ENCODE peak calls at places on chromosomes 3 and 15, in ten cellular contexts. One of them, this sample, is unnamed.

GRCh38 chr15:70817266-70817665 is 36.7 kb downstream of the LARP6 start:
- DNase-seq in mesenchymal stem cell: no peak
- DNase-seq in adrenal gland: no peak
- DNase-seq in T-helper 17 cell: no peak
- DNase-seq in effector memory CD4-positive, alpha-beta T cell: no peak
- DNase-seq in ascending aorta: no peak
- DNase-seq in tibial nerve: no peak
- DNase-seq in hepatocyte: no peak
- DNase-seq in GM23248: no peak
- DNase-seq in mammary epithelial cell: peak; percentile 48
- DNase-seq in this sample: no peak

GRCh38 chr15:81072551-81072950 is 61.5 kb upstream of the CFAP161 start:
- DNase-seq in mesenchymal stem cell: no peak
- DNase-seq in adrenal gland: no peak
- DNase-seq in T-helper 17 cell: no peak
- DNase-seq in effector memory CD4-positive, alpha-beta T cell: no peak
- DNase-seq in ascending aorta: no peak
- DNase-seq in tibial nerve: no peak
- DNase-seq in hepatocyte: no peak
- DNase-seq in GM23248: no peak
- DNase-seq in mammary epithelial cell: peak; percentile 35
- DNase-seq in this sample: no peak

GRCh38 chr3:150216041-150216811 is 191.9 kb upstream of the TSC22D2 start:
- DNase-seq in mesenchymal stem cell: peak; percentile 33
- DNase-seq in adrenal gland: no peak
- DNase-seq in T-helper 17 cell: no peak
- DNase-seq in effector memory CD4-positive, alpha-beta T cell: no peak
- DNase-seq in ascending aorta: peak; percentile 84
- DNase-seq in tibial nerve: no peak
- DNase-seq in hepatocyte: peak; percentile 35
- DNase-seq in GM23248: peak; percentile 50
- DNase-seq in mammary epithelial cell: peak; percentile 56
- DNase-seq in this sample: peak; percentile 50

GRCh38 chr3:150236683-150237082 is 171.4 kb upstream of the TSC22D2 start:
- DNase-seq in mesenchymal stem cell: no peak
- DNase-seq in adrenal gland: no peak
- DNase-seq in T-helper 17 cell: no peak
- DNase-seq in effector memory CD4-positive, alpha-beta T cell: no peak
- DNase-seq in ascending aorta: no peak
- DNase-seq in tibial nerve: no peak
- DNase-seq in hepatocyte: no peak
- DNase-seq in GM23248: peak; percentile 50
- DNase-seq in mammary epithelial cell: no peak
- DNase-seq in this sample: no peak

GRCh38 chr3:73291541-73291940 is 230.1 kb downstream of the EBLN2 start:
- DNase-seq in mesenchymal stem cell: no peak
- DNase-seq in adrenal gland: no peak
- DNase-seq in T-helper 17 cell: no peak
- DNase-seq in effector memory CD4-positive, alpha-beta T cell: no peak
- DNase-seq in ascending aorta: no peak
- DNase-seq in tibial nerve: no peak
- DNase-seq in hepatocyte: no peak
- DNase-seq in GM23248: no peak
- DNase-seq in mammary epithelial cell: no peak
- DNase-seq in this sample: no peak

GRCh38 chr3:34864011-34864410 is 775.3 kb upstream of the ARPP21 start:
- DNase-seq in mesenchymal stem cell: no peak
- DNase-seq in adrenal gland: no peak
- DNase-seq in T-helper 17 cell: no peak
- DNase-seq in effector memory CD4-positive, alpha-beta T cell: no peak
- DNase-seq in ascending aorta: no peak
- DNase-seq in tibial nerve: no peak
- DNase-seq in hepatocyte: no peak
- DNase-seq in GM23248: no peak
- DNase-seq in mammary epithelial cell: no peak
- DNase-seq in this sample: no peak

GRCh38 chr3:29065211-29065785 is 215.6 kb upstream of the RBMS3 start:
- DNase-seq in mesenchymal stem cell: peak; percentile 98
- DNase-seq in adrenal gland: peak; percentile 15
- DNase-seq in T-helper 17 cell: no peak
- DNase-seq in effector memory CD4-positive, alpha-beta T cell: no peak
- DNase-seq in ascending aorta: peak; percentile 97
- DNase-seq in tibial nerve: peak; percentile 14
- DNase-seq in hepatocyte: peak; percentile 87
- DNase-seq in GM23248: peak; percentile 98
- DNase-seq in mammary epithelial cell: peak; percentile 99
- DNase-seq in this sample: no peak

GRCh38 chr15:100968043-100968966 is 49.1 kb downstream of the LRRK1 start:
- DNase-seq in mesenchymal stem cell: peak; percentile 32
- DNase-seq in adrenal gland: no peak
- DNase-seq in T-helper 17 cell: no peak
- DNase-seq in effector memory CD4-positive, alpha-beta T cell: no peak
- DNase-seq in ascending aorta: no peak
- DNase-seq in tibial nerve: no peak
- DNase-seq in hepatocyte: no peak
- DNase-seq in GM23248: peak; percentile 67
- DNase-seq in mammary epithelial cell: peak; percentile 46
- DNase-seq in this sample: no peak

GRCh38 chr3:70728311-70728710 is 415.9 kb upstream of the MDFIC2 start:
- DNase-seq in mesenchymal stem cell: peak; percentile 12
- DNase-seq in adrenal gland: no peak
- DNase-seq in T-helper 17 cell: no peak
- DNase-seq in effector memory CD4-positive, alpha-beta T cell: no peak
- DNase-seq in ascending aorta: no peak
- DNase-seq in tibial nerve: no peak
- DNase-seq in hepatocyte: no peak
- DNase-seq in GM23248: peak; percentile 38
- DNase-seq in mammary epithelial cell: no peak
- DNase-seq in this sample: no peak

GRCh38 chr3:86056962-86057361 is 934.0 kb downstream of the VGLL3 start:
- DNase-seq in mesenchymal stem cell: no peak
- DNase-seq in adrenal gland: no peak
- DNase-seq in T-helper 17 cell: no peak
- DNase-seq in effector memory CD4-positive, alpha-beta T cell: no peak
- DNase-seq in ascending aorta: no peak
- DNase-seq in tibial nerve: no peak
- DNase-seq in hepatocyte: no peak
- DNase-seq in GM23248: no peak
- DNase-seq in mammary epithelial cell: no peak
- DNase-seq in this sample: no peak

GRCh38 chr15:20659265-20659664 is 117.7 kb upstream of the GOLGA6L6 start:
- DNase-seq in mesenchymal stem cell: no peak
- DNase-seq in adrenal gland: no peak
- DNase-seq in T-helper 17 cell: no peak
- DNase-seq in effector memory CD4-positive, alpha-beta T cell: no peak
- DNase-seq in ascending aorta: peak; percentile 63
- DNase-seq in tibial nerve: no peak
- DNase-seq in hepatocyte: no peak
- DNase-seq in GM23248: no peak
- DNase-seq in mammary epithelial cell: no peak
- DNase-seq in this sample: no peak
- H3K9me3 ChIP-seq in mesenchymal stem cell: no peaks in the 10 kb centered on the region
- H3K9me3 ChIP-seq in adrenal gland: no peaks in the 10 kb centered on the region
- H3K9me3 ChIP-seq in T-helper 17 cell: no peaks in the 10 kb centered on the region
- H3K9me3 ChIP-seq in effector memory CD4-positive, alpha-beta T cell: no peaks in the 10 kb centered on the region
- H3K9me3 ChIP-seq in ascending aorta: no peaks in the 10 kb centered on the region
- H3K9me3 ChIP-seq in tibial nerve: no peaks in the 10 kb centered on the region
- H3K9me3 ChIP-seq in hepatocyte: peaks cover 10% of the 10 kb centered on the region
- H3K9me3 ChIP-seq in GM23248: peaks cover 4% of the 10 kb centered on the region
- H3K9me3 ChIP-seq in mammary epithelial cell: no peaks in the 10 kb centered on the region
- H3K9me3 ChIP-seq in this sample: no peaks in the 10 kb centered on the region

GRCh38 chr15:38560456-38560926 is 4.1 kb downstream of the RASGRP1 start:
- DNase-seq in mesenchymal stem cell: no peak
- DNase-seq in adrenal gland: no peak
- DNase-seq in T-helper 17 cell: no peak
- DNase-seq in effector memory CD4-positive, alpha-beta T cell: no peak
- DNase-seq in ascending aorta: no peak
- DNase-seq in tibial nerve: no peak
- DNase-seq in hepatocyte: no peak
- DNase-seq in GM23248: no peak
- DNase-seq in mammary epithelial cell: no peak
- DNase-seq in this sample: no peak

GRCh38 chr15:38559908-38560307 is 4.7 kb downstream of the RASGRP1 start:
- DNase-seq in mesenchymal stem cell: no peak
- DNase-seq in adrenal gland: no peak
- DNase-seq in T-helper 17 cell: no peak
- DNase-seq in effector memory CD4-positive, alpha-beta T cell: no peak
- DNase-seq in ascending aorta: no peak
- DNase-seq in tibial nerve: no peak
- DNase-seq in hepatocyte: no peak
- DNase-seq in GM23248: no peak
- DNase-seq in mammary epithelial cell: no peak
- DNase-seq in this sample: no peak

GRCh38 chr15:38557855-38558713 is 6.5 kb downstream of the RASGRP1 start:
- DNase-seq in mesenchymal stem cell: no peak
- DNase-seq in adrenal gland: no peak
- DNase-seq in T-helper 17 cell: no peak
- DNase-seq in effector memory CD4-positive, alpha-beta T cell: no peak
- DNase-seq in ascending aorta: no peak
- DNase-seq in tibial nerve: no peak
- DNase-seq in hepatocyte: no peak
- DNase-seq in GM23248: no peak
- DNase-seq in mammary epithelial cell: no peak
- DNase-seq in this sample: no peak

GRCh38 chr15:38559131-38559530 is 5.5 kb downstream of the RASGRP1 start:
- DNase-seq in mesenchymal stem cell: no peak
- DNase-seq in adrenal gland: no peak
- DNase-seq in T-helper 17 cell: no peak
- DNase-seq in effector memory CD4-positive, alpha-beta T cell: no peak
- DNase-seq in ascending aorta: no peak
- DNase-seq in tibial nerve: no peak
- DNase-seq in hepatocyte: no peak
- DNase-seq in GM23248: peak; percentile 14
- DNase-seq in mammary epithelial cell: no peak
- DNase-seq in this sample: no peak

DNA sequence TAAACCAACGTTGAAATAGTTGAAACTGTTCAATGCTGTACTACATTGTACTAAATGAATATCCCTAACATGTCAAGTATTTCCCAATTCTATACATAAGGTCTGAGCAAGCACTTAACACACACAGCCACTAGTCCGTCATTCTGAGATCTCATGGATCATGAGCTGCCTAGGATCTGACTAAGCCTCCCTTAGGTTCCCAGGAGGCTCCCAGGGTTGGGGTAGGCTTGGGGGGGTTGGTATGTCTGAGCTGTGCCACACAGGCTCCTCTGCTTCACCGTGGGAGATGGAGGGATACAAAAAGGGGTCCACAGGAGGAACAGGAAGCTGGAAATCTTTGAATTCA is 5.9 kb downstream of the RASGRP1 start:
- DNase-seq in mesenchymal stem cell: peak; percentile 35
- DNase-seq in adrenal gland: no peak
- DNase-seq in T-helper 17 cell: no peak
- DNase-seq in effector memory CD4-positive, alpha-beta T cell: no peak
- DNase-seq in ascending aorta: no peak
- DNase-seq in tibial nerve: no peak
- DNase-seq in hepatocyte: no peak
- DNase-seq in GM23248: peak; percentile 84
- DNase-seq in mammary epithelial cell: no peak
- DNase-seq in this sample: no peak
- H3K9me3 ChIP-seq in mesenchymal stem cell: no peaks in the 10 kb centered on the region
- H3K9me3 ChIP-seq in adrenal gland: no peaks in the 10 kb centered on the region
- H3K9me3 ChIP-seq in T-helper 17 cell: no peaks in the 10 kb centered on the region
- H3K9me3 ChIP-seq in effector memory CD4-positive, alpha-beta T cell: no peaks in the 10 kb centered on the region
- H3K9me3 ChIP-seq in ascending aorta: no peaks in the 10 kb centered on the region
- H3K9me3 ChIP-seq in tibial nerve: no peaks in the 10 kb centered on the region
- H3K9me3 ChIP-seq in hepatocyte: no peaks in the 10 kb centered on the region
- H3K9me3 ChIP-seq in GM23248: no peaks in the 10 kb centered on the region
- H3K9me3 ChIP-seq in mammary epithelial cell: no peaks in the 10 kb centered on the region
- H3K9me3 ChIP-seq in this sample: no peaks in the 10 kb centered on the region

GRCh38 chr3:116848402-116848801 is 138.8 kb downstream of the TUSC7 start:
- DNase-seq in mesenchymal stem cell: no peak
- DNase-seq in adrenal gland: no peak
- DNase-seq in T-helper 17 cell: no peak
- DNase-seq in effector memory CD4-positive, alpha-beta T cell: no peak
- DNase-seq in ascending aorta: no peak
- DNase-seq in tibial nerve: no peak
- DNase-seq in hepatocyte: no peak
- DNase-seq in GM23248: no peak
- DNase-seq in mammary epithelial cell: no peak
- DNase-seq in this sample: no peak

GRCh38 chr3:116852801-116853200 is 143.2 kb downstream of the TUSC7 start:
- DNase-seq in mesenchymal stem cell: no peak
- DNase-seq in adrenal gland: no peak
- DNase-seq in T-helper 17 cell: no peak
- DNase-seq in effector memory CD4-positive, alpha-beta T cell: no peak
- DNase-seq in ascending aorta: no peak
- DNase-seq in tibial nerve: no peak
- DNase-seq in hepatocyte: no peak
- DNase-seq in GM23248: no peak
- DNase-seq in mammary epithelial cell: no peak
- DNase-seq in this sample: no peak

DNA sequence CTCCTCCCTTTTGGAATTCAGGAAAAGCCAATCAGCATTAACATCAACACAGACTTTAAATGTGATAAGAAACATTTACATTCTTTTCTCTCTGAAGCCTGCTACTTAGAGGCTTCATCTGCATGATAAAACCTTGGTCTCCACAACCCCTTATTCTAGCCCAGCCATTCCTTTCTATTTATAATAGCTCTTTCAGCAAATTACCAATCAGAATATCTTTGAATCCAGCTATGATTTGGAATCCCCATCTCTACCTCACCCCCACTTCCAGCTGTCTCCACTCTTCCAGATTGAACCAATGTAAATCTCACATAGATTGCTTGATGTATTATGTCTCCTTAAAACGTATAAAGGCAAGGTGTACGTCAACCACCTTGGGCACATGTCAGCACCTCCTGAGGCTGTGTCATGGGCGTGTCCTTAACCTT is 139.7 kb downstream of the TUSC7 start:
- DNase-seq in mesenchymal stem cell: no peak
- DNase-seq in adrenal gland: no peak
- DNase-seq in T-helper 17 cell: no peak
- DNase-seq in effector memory CD4-positive, alpha-beta T cell: no peak
- DNase-seq in ascending aorta: no peak
- DNase-seq in tibial nerve: no peak
- DNase-seq in hepatocyte: no peak
- DNase-seq in GM23248: no peak
- DNase-seq in mammary epithelial cell: no peak
- DNase-seq in this sample: no peak
- H3K9me3 ChIP-seq in mesenchymal stem cell: no peaks in the 10 kb centered on the region
- H3K9me3 ChIP-seq in adrenal gland: no peaks in the 10 kb centered on the region
- H3K9me3 ChIP-seq in T-helper 17 cell: no peaks in the 10 kb centered on the region
- H3K9me3 ChIP-seq in effector memory CD4-positive, alpha-beta T cell: no peaks in the 10 kb centered on the region
- H3K9me3 ChIP-seq in ascending aorta: no peaks in the 10 kb centered on the region
- H3K9me3 ChIP-seq in tibial nerve: no peaks in the 10 kb centered on the region
- H3K9me3 ChIP-seq in hepatocyte: no peaks in the 10 kb centered on the region
- H3K9me3 ChIP-seq in GM23248: no peaks in the 10 kb centered on the region
- H3K9me3 ChIP-seq in mammary epithelial cell: no peaks in the 10 kb centered on the region
- H3K9me3 ChIP-seq in this sample: no peaks in the 10 kb centered on the region

DNA sequence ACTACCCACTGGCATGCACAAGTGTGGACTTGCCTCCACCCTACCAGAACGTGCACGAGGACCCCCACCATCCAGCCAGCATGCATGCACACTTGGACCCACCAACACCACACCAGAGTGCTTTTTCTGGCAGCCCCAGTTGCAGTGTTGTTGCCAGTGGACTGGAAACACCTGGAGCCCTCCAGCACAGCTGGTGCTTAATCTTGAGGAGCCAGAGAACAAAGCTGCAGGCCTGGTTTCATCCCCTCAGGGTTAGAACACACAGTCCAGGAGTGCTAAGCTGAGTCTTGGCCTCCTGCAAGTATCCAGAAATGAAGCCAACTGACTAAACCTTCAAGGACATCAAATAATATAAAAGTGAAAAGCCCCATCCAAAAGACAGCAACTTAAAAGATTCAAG is 888.0 kb downstream of the NTRK3 start:
- DNase-seq in mesenchymal stem cell: no peak
- DNase-seq in adrenal gland: no peak
- DNase-seq in T-helper 17 cell: no peak
- DNase-seq in effector memory CD4-positive, alpha-beta T cell: no peak
- DNase-seq in ascending aorta: no peak
- DNase-seq in tibial nerve: no peak
- DNase-seq in hepatocyte: no peak
- DNase-seq in GM23248: peak; percentile 7
- DNase-seq in mammary epithelial cell: peak; percentile 65
- DNase-seq in this sample: no peak
- H3K9me3 ChIP-seq in mesenchymal stem cell: peaks cover 8% of the 10 kb centered on the region
- H3K9me3 ChIP-seq in adrenal gland: no peaks in the 10 kb centered on the region
- H3K9me3 ChIP-seq in T-helper 17 cell: no peaks in the 10 kb centered on the region
- H3K9me3 ChIP-seq in effector memory CD4-positive, alpha-beta T cell: no peaks in the 10 kb centered on the region
- H3K9me3 ChIP-seq in ascending aorta: no peaks in the 10 kb centered on the region
- H3K9me3 ChIP-seq in tibial nerve: no peaks in the 10 kb centered on the region
- H3K9me3 ChIP-seq in hepatocyte: no peaks in the 10 kb centered on the region
- H3K9me3 ChIP-seq in GM23248: no peaks in the 10 kb centered on the region
- H3K9me3 ChIP-seq in mammary epithelial cell: no peaks in the 10 kb centered on the region
- H3K9me3 ChIP-seq in this sample: no peaks in the 10 kb centered on the region

This sample was measured in WERI-Rb-1.